ENCODE peak calls at places on chromosomes 2 and 18, in four cellular contexts. O is trophoblast cell, K is IMR-90, V is mesenchymal stem cell. G is an unnamed sample.

GRCh38 chr2:101999122-101999789 is 7.5 kb downstream of the IL1R2 start:
- DNase-seq in O (peak), K (peak), V (peak), G (no peak)

GRCh38 chr2:108169982-108170625 is 69.7 kb upstream of the SULT1C3 start:
- DNase-seq in O (no peak), K (peak), V (peak), G (peak)

GRCh38 chr2:173427887-173428683 is 73.4 kb downstream of the CDCA7 start:
- DNase-seq in O (no peak), K (peak), V (no peak), G (no peak)

GRCh38 chr2:204544961-204545860 is at the start of gene PARD3B:
- DNase-seq in O (peak), K (peak), V (peak), G (peak)

GRCh38 chr2:218343591-218343990 is 13.1 kb upstream of the CATIP start:
- DNase-seq in O (no peak), K (peak), V (peak), G (no peak)

GRCh38 chr2:82950148-82950547 is 1508.9 kb downstream of the SUCLG1 start:
- DNase-seq in O (no peak), K (no peak), V (no peak), G (no peak)

GRCh38 chr2:44730583-44730982 is 210.9 kb upstream of the SIX3 start:
- DNase-seq in O (no peak), K (no peak), V (no peak), G (no peak)

GRCh38 chr2:101307503-101307902 is 998 bp downstream of the RNF149 start:
- DNase-seq in O (peak), K (no peak), V (no peak), G (no peak)

GRCh38 chr2:105328281-105329196 is 996 bp downstream of the TGFBRAP1 start:
- DNase-seq in O (peak), K (peak), V (peak), G (peak)

GRCh38 chr18:808502-808901 is 3.5 kb downstream of the YES1 start:
- DNase-seq in O (no peak), K (no peak), V (no peak), G (no peak)

GRCh38 chr2:215060851-215061541 is 77.4 kb downstream of the ABCA12 start:
- DNase-seq in O (no peak), K (no peak), V (no peak), G (no peak)

GRCh38 chr2:235746257-235746934 is 252.6 kb downstream of the AGAP1 start:
- DNase-seq in O (peak), K (peak), V (peak), G (peak)

GRCh38 chr2:239361311-239361642 is 39.5 kb downstream of the HDAC4 start:
- DNase-seq in O (no peak), K (peak), V (peak), G (peak)

GRCh38 chr2:17195016-17195415 is 323.2 kb downstream of the RAD51AP2 start:
- DNase-seq in O (peak), K (no peak), V (peak), G (no peak)

GRCh38 chr2:71498261-71498701 is 44.9 kb downstream of the DYSF start:
- DNase-seq in O (peak), K (peak), V (peak), G (peak)

GRCh38 chr2:207166349-207167128 is 791 bp upstream of the KLF7 start:
- DNase-seq in O (peak), K (peak), V (peak), G (peak)

GRCh38 chr18:7572837-7573236 is 5.7 kb downstream of the PTPRM start:
- DNase-seq in O (no peak), K (peak), V (peak), G (no peak)

GRCh38 chr2:211793783-211794182 is 744.8 kb downstream of the ERBB4 start:
- DNase-seq in O (no peak), K (no peak), V (no peak), G (no peak)

GRCh38 chr2:46939596-46940359 is 24.2 kb upstream of the MCFD2 start:
- DNase-seq in O (no peak), K (no peak), V (peak), G (peak)

GRCh38 chr2:217929294-217929671 is 73.5 kb downstream of the TNS1 start:
- DNase-seq in O (no peak), K (no peak), V (no peak), G (no peak)

GRCh38 chr18:3612315-3612714 is 162.3 kb downstream of the TGIF1 start:
- DNase-seq in O (no peak), K (no peak), V (no peak), G (no peak)

GRCh38 chr2:56474412-56475158 is 290.8 kb downstream of the CCDC85A start:
- DNase-seq in O (no peak), K (no peak), V (peak), G (no peak)

DNA sequence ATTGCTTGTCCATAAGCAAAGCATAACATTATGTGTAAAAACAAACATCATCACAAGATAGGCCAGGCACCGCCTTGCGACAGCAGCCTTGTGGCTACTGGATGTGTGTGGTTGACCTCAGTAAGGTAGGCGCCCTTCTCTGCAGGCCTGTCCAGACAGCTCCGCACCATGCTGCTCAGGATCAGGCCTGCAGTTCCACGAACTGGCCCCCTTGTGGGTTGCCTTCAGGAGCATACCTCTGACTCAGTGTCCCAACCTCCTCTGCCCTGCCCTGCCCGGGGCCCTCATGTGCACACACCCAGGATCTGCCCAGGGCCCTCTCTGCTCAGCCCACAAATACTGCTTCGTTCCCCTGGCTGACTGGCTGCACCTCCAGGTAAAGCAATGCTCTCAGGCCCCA is 16.1 kb upstream of the ZNF236 start:
- DNase-seq in O (peak), K (no peak), V (no peak), G (no peak)
- H3K18ac ChIP-seq in O (no peak), K (no peak), V (no peak), G (no peak)

DNA sequence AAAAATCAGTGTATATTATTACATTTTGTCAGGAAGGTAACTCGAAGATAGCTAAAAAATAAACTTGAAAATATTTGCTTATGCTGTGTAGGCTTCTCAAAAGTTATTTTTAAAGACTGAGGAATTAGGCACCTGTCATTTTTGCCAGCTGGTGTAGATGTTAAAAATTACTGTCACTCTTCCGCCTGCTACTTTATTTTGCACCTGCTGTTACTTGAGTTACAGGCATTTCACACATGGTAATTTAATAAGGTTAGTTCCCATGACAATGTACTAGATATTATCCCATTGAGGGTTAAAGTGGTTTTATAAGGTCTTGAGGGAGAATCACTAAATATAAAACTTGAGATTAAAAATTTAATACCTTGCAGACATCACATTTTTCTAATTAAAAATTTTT is 26.6 kb downstream of the MYL1 start:
- DNase-seq in O (no peak), K (no peak), V (no peak), G (no peak)
- H3K27ac ChIP-seq in O (no peak), K (no peak), V (no peak), G (no peak)

DNA sequence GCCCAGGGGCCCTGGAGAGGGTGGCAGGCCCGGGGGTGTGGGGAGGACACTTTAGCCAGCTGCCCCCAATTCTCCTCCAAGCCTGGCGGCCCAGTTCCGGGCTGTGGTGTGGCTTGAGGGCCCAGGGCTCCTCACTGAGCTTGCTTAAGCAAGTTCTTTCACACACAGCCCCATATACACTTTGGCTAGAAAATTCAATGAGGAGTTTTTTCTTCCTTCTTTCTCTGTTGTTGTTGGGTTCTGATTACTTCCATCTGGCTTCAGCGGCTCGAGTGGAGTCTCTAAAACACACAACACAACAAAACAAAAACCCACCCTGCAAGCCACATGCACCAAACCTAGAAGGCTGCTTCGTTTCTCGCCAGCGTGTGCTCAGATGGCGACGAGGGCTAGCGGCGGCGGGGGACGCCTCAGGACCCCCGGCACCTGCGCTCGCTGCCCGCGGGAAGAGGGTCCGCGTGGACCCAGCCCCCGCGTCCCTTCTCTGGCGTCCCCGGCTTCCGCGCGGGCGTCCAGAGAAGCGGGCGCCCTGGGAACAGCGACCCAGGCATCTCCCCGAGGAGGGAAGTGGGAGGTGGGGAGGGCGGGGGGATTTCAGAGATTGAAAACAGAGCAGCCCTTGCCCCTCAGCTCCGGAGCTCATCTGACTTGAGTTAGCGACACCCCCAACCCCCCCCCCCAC is 597 bp upstream of the GLI2 start:
- DNase-seq in O (no peak), K (peak), V (peak), G (no peak)
- H3K18ac ChIP-seq in O (no peak), K (peak), V (peak), G (peak)

GRCh38 chr2:54122171-54122935 is 6.9 kb downstream of the ACYP2 start:
- DNase-seq in O (peak), K (no peak), V (peak), G (no peak)
- H3K27ac ChIP-seq in O (no peak), K (no peak), V (peak), G (no peak)

DNA sequence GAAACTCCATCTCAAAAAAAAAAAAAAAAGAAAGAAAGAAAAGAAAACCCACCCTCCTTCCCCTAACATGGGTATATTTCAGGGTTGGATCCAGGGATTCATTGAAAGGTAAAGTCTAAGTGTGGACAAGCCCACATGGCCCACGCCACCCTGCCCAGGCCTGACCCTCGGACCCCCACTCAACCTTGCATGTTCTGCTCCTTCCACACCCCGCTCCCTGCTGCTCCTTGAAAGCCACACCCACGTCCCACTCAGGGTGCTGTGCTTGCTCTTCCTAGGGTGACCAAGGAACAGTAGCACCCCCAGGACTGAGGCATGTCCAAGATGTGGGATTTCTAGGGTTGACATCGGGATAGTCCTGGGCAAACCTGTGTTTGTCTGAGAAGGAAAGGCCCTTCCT is 172.7 kb upstream of the MYCN start:
- DNase-seq in O (no peak), K (no peak), V (no peak), G (no peak)
- H3K18ac ChIP-seq in O (no peak), K (no peak), V (no peak), G (no peak)

DNA sequence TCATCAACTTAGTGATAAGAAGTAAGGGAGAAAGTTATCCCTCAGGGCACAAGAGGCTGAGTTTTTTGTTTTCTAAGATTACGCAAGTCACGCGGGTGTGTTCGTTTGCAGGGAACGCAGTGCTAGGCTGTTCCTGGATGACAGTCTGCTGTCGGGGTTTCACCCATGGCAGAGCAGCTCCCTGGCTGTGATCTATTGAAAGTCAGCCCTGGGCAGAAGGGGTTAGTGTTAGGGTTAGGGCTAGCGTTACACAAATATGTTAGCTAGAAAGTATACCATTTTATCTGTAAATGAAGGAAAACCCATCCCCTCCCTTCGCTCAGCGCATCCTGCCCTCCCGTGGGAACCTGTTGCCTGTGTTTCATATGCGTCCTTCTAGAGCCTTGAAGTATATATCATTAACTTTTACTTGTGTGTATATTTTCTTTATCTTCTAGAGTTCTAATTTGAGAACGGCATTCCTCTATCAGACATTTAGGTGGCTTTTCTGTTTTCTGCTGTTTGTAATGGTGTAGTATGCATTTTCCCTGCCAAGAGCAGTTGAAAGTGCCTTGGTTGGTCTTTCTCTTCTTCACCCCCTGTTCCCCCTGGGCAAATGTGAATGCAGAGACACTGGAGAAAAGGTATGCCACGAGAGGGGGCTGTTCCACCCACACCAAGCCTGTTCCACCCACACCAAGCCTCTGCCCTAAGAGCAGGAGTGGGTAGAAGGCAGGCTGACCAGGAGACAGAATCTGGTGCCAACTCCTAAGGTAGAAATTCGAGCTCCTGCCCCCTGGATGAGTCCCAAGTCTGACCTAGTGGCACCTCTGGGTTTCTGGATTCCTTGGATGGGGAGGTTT is 47.0 kb downstream of the ARMC9 start:
- DNase-seq in O (peak), K (no peak), V (no peak), G (peak)
- H3K27ac ChIP-seq in O (no peak), K (no peak), V (no peak), G (no peak)

G was measured in mesendoderm.